ENCODE peak calls at places on chromosomes 13 and 19, in eight cellular contexts. J is HCEC 1CT, R is NCI-H2029 treated with DMSO at 0.1 percent for 48 hours, X is Ammon's horn, K is neuronal stem cell, E is mesendoderm, D is ovary, T is T-helper 9 cell. B is an unnamed sample.

GRCh38 chr19:4722671-4723464 is 774 bp downstream of the DPP9 start:
- DNase-seq in J (peak; percentile 18), R (no peak), X (peak; percentile 58), K (no peak), E (peak; percentile 13), D (peak; percentile 70), T (no peak), B (peak; percentile 29)

GRCh38 chr19:18233224-18233825 is 7.1 kb upstream of the PDE4C start:
- DNase-seq in J (no peak), R (no peak), X (peak; percentile 21), K (no peak), E (no peak), D (peak; percentile 57), T (peak; percentile 38), B (peak; percentile 83)

GRCh38 chr13:109214393-109214792 is 572.0 kb downstream of the IRS2 start:
- DNase-seq in J (no peak), R (no peak), X (no peak), K (no peak), E (no peak), D (no peak), T (no peak), B (no peak)

GRCh38 chr13:105518086-105518485 is 1017.4 kb downstream of the EFNB2 start:
- DNase-seq in J (no peak), R (no peak), X (no peak), K (no peak), E (no peak), D (no peak), T (no peak), B (no peak)

GRCh38 chr19:50252111-50252886 is 48.9 kb downstream of the MYH14 start:
- DNase-seq in J (no peak), R (no peak), X (peak; percentile 34), K (no peak), E (peak; percentile 65), D (no peak), T (peak; percentile 9), B (peak; percentile 38)

GRCh38 chr13:36395280-36395679 is 37.0 kb upstream of the CCNA1 start:
- DNase-seq in J (peak; percentile 76), R (no peak), X (peak; percentile 67), K (no peak), E (peak; percentile 37), D (no peak), T (no peak), B (no peak)

GRCh38 chr13:76917096-76917495 is 30.9 kb upstream of the KCTD12 start:
- DNase-seq in J (no peak), R (no peak), X (no peak), K (no peak), E (no peak), D (no peak), T (no peak), B (no peak)

GRCh38 chr19:53158119-53158656 is 665 bp downstream of the ZNF347 start:
- DNase-seq in J (no peak), R (no peak), X (peak; percentile 6), K (peak; percentile 20), E (peak; percentile 70), D (peak; percentile 40), T (peak; percentile 10), B (peak; percentile 7)

GRCh38 chr13:98780451-98780850 is 28.0 kb upstream of the SLC15A1 start:
- DNase-seq in J (no peak), R (no peak), X (no peak), K (no peak), E (no peak), D (no peak), T (no peak), B (no peak)

GRCh38 chr19:49368711-49369358 is 5.2 kb downstream of the DKKL1 start:
- DNase-seq in J (no peak), R (no peak), X (no peak), K (no peak), E (no peak), D (no peak), T (no peak), B (no peak)

GRCh38 chr13:95267662-95268369 is 33.4 kb downstream of the ABCC4 start:
- DNase-seq in J (peak; percentile 92), R (no peak), X (no peak), K (no peak), E (peak; percentile 11), D (no peak), T (no peak), B (no peak)

GRCh38 chr13:113837554-113838355 is 26.1 kb downstream of the GAS6 start:
- DNase-seq in J (peak; percentile 98), R (no peak), X (peak; percentile 89), K (no peak), E (peak; percentile 86), D (peak; percentile 94), T (no peak), B (peak; percentile 27)

GRCh38 chr13:111372651-111373425 is 52.4 kb downstream of the TEX29 start:
- DNase-seq in J (no peak), R (peak; percentile 37), X (no peak), K (no peak), E (no peak), D (no peak), T (no peak), B (no peak)

GRCh38 chr13:23672616-23673015 is 102.4 kb downstream of the TNFRSF19 start:
- DNase-seq in J (no peak), R (no peak), X (no peak), K (no peak), E (no peak), D (no peak), T (no peak), B (no peak)

GRCh38 chr13:41780736-41781708 is 179.9 kb downstream of the VWA8 start:
- DNase-seq in J (peak; percentile 78), R (no peak), X (no peak), K (no peak), E (no peak), D (no peak), T (no peak), B (peak; percentile 37)

GRCh38 chr19:28886708-28887107 is 326.2 kb downstream of the UQCRFS1 start:
- DNase-seq in J (no peak), R (no peak), X (no peak), K (no peak), E (no peak), D (no peak), T (no peak), B (no peak)

GRCh38 chr19:19635313-19635702 is 7.3 kb upstream of the LPAR2 start:
- DNase-seq in J (no peak), R (no peak), X (no peak), K (no peak), E (no peak), D (no peak), T (no peak), B (no peak)

GRCh38 chr19:45153339-45154063 is 7.3 kb downstream of the NKPD1 start:
- DNase-seq in J (no peak), R (no peak), X (peak; percentile 53), K (peak; percentile 66), E (peak; percentile 54), D (peak; percentile 76), T (peak; percentile 26), B (peak; percentile 49)

GRCh38 chr19:37991841-37992248 is 84.8 kb downstream of the SIPA1L3 start:
- DNase-seq in J (no peak), R (no peak), X (no peak), K (no peak), E (peak; percentile 93), D (no peak), T (no peak), B (no peak)

GRCh38 chr13:77928909-77929308 is 10.3 kb upstream of the EDNRB start:
- DNase-seq in J (peak; percentile 32), R (no peak), X (no peak), K (no peak), E (no peak), D (no peak), T (no peak), B (no peak)

GRCh38 chr13:99199541-99200432 is 867 bp upstream of the UBAC2 start:
- DNase-seq in J (no peak), R (no peak), X (no peak), K (no peak), E (no peak), D (no peak), T (no peak), B (no peak)